ENCODE peak calls at places on chromosomes 6 and 20, in eight cellular contexts. P, H, L, B, J, V, G and R are unnamed samples.

GRCh38 chr6:14520029-14520428 is 402.5 kb downstream of the CD83 start:
- DNase-seq in V (no peak), H (no peak), P (no peak), G (no peak), J (no peak), L (no peak), B (no peak), R (no peak)

GRCh38 chr6:79077680-79078056 is 386 bp downstream of the PHIP start:
- DNase-seq in V (no peak), G (no peak), J (no peak), B (no peak), H (peak), L (peak), P (no peak), R (peak)

GRCh38 chr20:38651562-38651961 is 50.0 kb downstream of the ARHGAP40 start:
- DNase-seq in J (no peak), L (no peak), B (no peak), H (no peak), V (no peak), G (no peak), P (no peak), R (no peak)

GRCh38 chr20:32527052-32527446 is 58.1 kb downstream of the NOL4L start:
- DNase-seq in J (no peak), H (no peak), P (no peak), L (no peak), G (no peak), B (no peak), V (no peak), R (no peak)

GRCh38 chr20:3046677-3047462 is 1.0 kb downstream of the MRPS26 start:
- DNase-seq in P (no peak), H (no peak), V (no peak), J (no peak), B (no peak), L (no peak), G (peak), R (no peak)

GRCh38 chr6:111788779-111789276 is 84.4 kb downstream of the FYN start:
- DNase-seq in P (no peak), L (no peak), V (no peak), B (no peak), H (no peak), J (no peak), G (no peak), R (no peak)

GRCh38 chr20:50744143-50744792 is 12.9 kb downstream of the PARD6B start:
- DNase-seq in L (peak), P (no peak), G (no peak), J (peak), H (peak), B (no peak), V (no peak), R (no peak)

GRCh38 chr20:49853640-49854039 is 41.0 kb downstream of the SLC9A8 start:
- DNase-seq in B (no peak), L (no peak), P (no peak), V (no peak), J (peak), H (no peak), G (no peak), R (no peak)

GRCh38 chr6:2020909-2021308 is 224.5 kb downstream of the GMDS start:
- DNase-seq in H (no peak), B (no peak), G (no peak), J (peak), L (no peak), V (no peak), P (no peak), R (peak)